ENCODE peak calls at places on chromosomes 1 and 21, in six cellular contexts. One of them, this sample, is unnamed.

GRCh38 chr21:38255718-38256117 is 1.1 kb upstream of the KCNJ15 start:
- DNase-seq in GM04503: no peak
- DNase-seq in Right ventricle myocardium superior: no peak
- DNase-seq in CD8-positive, alpha-beta T cell: no peak
- DNase-seq in AG08396: no peak
- DNase-seq in Calu3: no peak
- DNase-seq in this sample: no peak

GRCh38 chr1:2312589-2313301 is 78.6 kb downstream of the MORN1 start:
- DNase-seq in GM04503: no peak
- DNase-seq in Right ventricle myocardium superior: no peak
- DNase-seq in CD8-positive, alpha-beta T cell: no peak
- DNase-seq in AG08396: no peak
- DNase-seq in Calu3: no peak
- DNase-seq in this sample: no peak

GRCh38 chr1:114353233-114353632 is 157.8 kb downstream of the TRIM33 start:
- DNase-seq in GM04503: no peak
- DNase-seq in Right ventricle myocardium superior: peak; percentile 80
- DNase-seq in CD8-positive, alpha-beta T cell: no peak
- DNase-seq in AG08396: peak; percentile 29
- DNase-seq in Calu3: no peak
- DNase-seq in this sample: no peak

GRCh38 chr1:205678286-205679111 is 1.8 kb downstream of the SLC45A3 start:
- DNase-seq in GM04503: no peak
- DNase-seq in Right ventricle myocardium superior: peak; percentile 54
- DNase-seq in CD8-positive, alpha-beta T cell: no peak
- DNase-seq in AG08396: no peak
- DNase-seq in Calu3: no peak
- DNase-seq in this sample: no peak

GRCh38 chr1:51605961-51606723 is 10.8 kb upstream of the OSBPL9 start:
- DNase-seq in GM04503: no peak
- DNase-seq in Right ventricle myocardium superior: no peak
- DNase-seq in CD8-positive, alpha-beta T cell: no peak
- DNase-seq in AG08396: no peak
- DNase-seq in Calu3: no peak
- DNase-seq in this sample: no peak

GRCh38 chr1:117106478-117106877 is 15.1 kb downstream of the TRIM45 start:
- DNase-seq in GM04503: no peak
- DNase-seq in Right ventricle myocardium superior: no peak
- DNase-seq in CD8-positive, alpha-beta T cell: no peak
- DNase-seq in AG08396: no peak
- DNase-seq in Calu3: no peak
- DNase-seq in this sample: no peak

GRCh38 chr1:197838836-197839235 is 63.6 kb upstream of the DENND1B start:
- DNase-seq in GM04503: peak; percentile 50
- DNase-seq in Right ventricle myocardium superior: no peak
- DNase-seq in CD8-positive, alpha-beta T cell: no peak
- DNase-seq in AG08396: peak; percentile 32
- DNase-seq in Calu3: no peak
- DNase-seq in this sample: no peak

GRCh38 chr1:47814592-47815436 is 182.4 kb downstream of the TRABD2B start:
- DNase-seq in GM04503: no peak
- DNase-seq in Right ventricle myocardium superior: no peak
- DNase-seq in CD8-positive, alpha-beta T cell: no peak
- DNase-seq in AG08396: no peak
- DNase-seq in Calu3: no peak
- DNase-seq in this sample: no peak

GRCh38 chr1:51175278-51175677 is 60.8 kb upstream of the RNF11 start:
- DNase-seq in GM04503: no peak
- DNase-seq in Right ventricle myocardium superior: no peak
- DNase-seq in CD8-positive, alpha-beta T cell: no peak
- DNase-seq in AG08396: no peak
- DNase-seq in Calu3: no peak
- DNase-seq in this sample: no peak

GRCh38 chr1:89724369-89725015 is 91.6 kb downstream of the LRRC8C start:
- DNase-seq in GM04503: no peak
- DNase-seq in Right ventricle myocardium superior: peak; percentile 43
- DNase-seq in CD8-positive, alpha-beta T cell: no peak
- DNase-seq in AG08396: no peak
- DNase-seq in Calu3: no peak
- DNase-seq in this sample: peak; percentile 12

GRCh38 chr1:156118175-156118868 is 3.8 kb downstream of the LMNA start:
- DNase-seq in GM04503: no peak
- DNase-seq in Right ventricle myocardium superior: peak; percentile 75
- DNase-seq in CD8-positive, alpha-beta T cell: no peak
- DNase-seq in AG08396: no peak
- DNase-seq in Calu3: peak; percentile 69
- DNase-seq in this sample: no peak

GRCh38 chr1:89754518-89754917 is 66.3 kb upstream of the LRRC8D start:
- DNase-seq in GM04503: no peak
- DNase-seq in Right ventricle myocardium superior: no peak
- DNase-seq in CD8-positive, alpha-beta T cell: no peak
- DNase-seq in AG08396: peak; percentile 44
- DNase-seq in Calu3: no peak
- DNase-seq in this sample: no peak

GRCh38 chr1:165762725-165763124 is 5.9 kb downstream of the TMCO1 start:
- DNase-seq in GM04503: no peak
- DNase-seq in Right ventricle myocardium superior: no peak
- DNase-seq in CD8-positive, alpha-beta T cell: no peak
- DNase-seq in AG08396: no peak
- DNase-seq in Calu3: no peak
- DNase-seq in this sample: no peak

GRCh38 chr21:25691931-25692330 is 42.8 kb downstream of the ATP5PF start:
- DNase-seq in GM04503: no peak
- DNase-seq in Right ventricle myocardium superior: peak; percentile 46
- DNase-seq in CD8-positive, alpha-beta T cell: no peak
- DNase-seq in AG08396: peak; percentile 22
- DNase-seq in Calu3: no peak
- DNase-seq in this sample: no peak

GRCh38 chr1:38578444-38578951 is 281.1 kb downstream of the RRAGC start:
- DNase-seq in GM04503: no peak
- DNase-seq in Right ventricle myocardium superior: no peak
- DNase-seq in CD8-positive, alpha-beta T cell: no peak
- DNase-seq in AG08396: no peak
- DNase-seq in Calu3: no peak
- DNase-seq in this sample: no peak

GRCh38 chr1:230359992-230360391 is 66.1 kb downstream of the PGBD5 start:
- DNase-seq in GM04503: no peak
- DNase-seq in Right ventricle myocardium superior: no peak
- DNase-seq in CD8-positive, alpha-beta T cell: no peak
- DNase-seq in AG08396: no peak
- DNase-seq in Calu3: no peak
- DNase-seq in this sample: no peak

This sample was measured in T-cell.